ENCODE peak calls at places on chromosomes 12 and 14, in seven cellular contexts. L is activated naive CD4-positive, alpha-beta T cell treated with anti-CD3 and anti-CD28 coated beads for 36 hours; E is progenitor cell of endocrine pancreas; W is fibroblast of lung; X is CD4-positive, alpha-beta T cell; U is neural crest cell; O is amygdala. Z is an unnamed sample.

GRCh38 chr12:101891462-101891971 is 14.1 kb downstream of the DRAM1 start:
- DNase-seq in X (no peak), L (no peak), W (peak; percentile 92), E (no peak), U (no peak), O (no peak), Z (no peak)

GRCh38 chr14:68137704-68138619 is 318.4 kb downstream of the RAD51B start:
- DNase-seq in X (no peak), U (peak; percentile 61), E (no peak), W (peak; percentile 99), L (peak; percentile 41), O (peak; percentile 16), Z (peak; percentile 74)

GRCh38 chr14:23237772-23238594 is at the start of gene RNF212B:
- DNase-seq in O (peak; percentile 30), W (peak; percentile 67), E (peak; percentile 78), U (peak; percentile 94), X (peak; percentile 74), L (peak; percentile 92), Z (peak; percentile 78)

GRCh38 chr12:131617179-131617578 is 93.7 kb upstream of the SFSWAP start:
- DNase-seq in E (no peak), U (no peak), W (no peak), L (no peak), O (no peak), X (no peak), Z (no peak)

GRCh38 chr12:49703647-49704137 is 3.5 kb downstream of the FMNL3 start:
- DNase-seq in O (no peak), L (peak; percentile 81), X (no peak), E (no peak), W (peak; percentile 85), U (no peak), Z (no peak)

GRCh38 chr12:132596016-132596415 is 14.4 kb downstream of the LRCOL1 start:
- DNase-seq in L (no peak), U (no peak), X (no peak), W (peak; percentile 22), E (no peak), O (no peak), Z (no peak)

GRCh38 chr14:23695220-23695999 is 59.2 kb downstream of the DHRS2 start:
- DNase-seq in U (no peak), E (no peak), X (no peak), W (no peak), O (no peak), L (no peak), Z (no peak)

GRCh38 chr12:132427177-132427725 is 62.7 kb upstream of the FBRSL1 start:
- DNase-seq in W (no peak), U (no peak), L (no peak), O (no peak), E (no peak), X (no peak), Z (no peak)

GRCh38 chr12:84272324-84272723 is 640.3 kb downstream of the SLC6A15 start:
- DNase-seq in W (no peak), L (no peak), O (no peak), X (no peak), E (no peak), U (no peak), Z (no peak)

GRCh38 chr12:24078318-24078765 is 128.9 kb upstream of the SOX5 start:
- DNase-seq in E (no peak), O (no peak), W (peak; percentile 46), X (no peak), U (no peak), L (no peak), Z (no peak)

GRCh38 chr12:103560604-103561101 is 26.4 kb upstream of the STAB2 start:
- DNase-seq in W (peak; percentile 99), E (no peak), L (no peak), U (no peak), X (no peak), O (no peak), Z (no peak)

GRCh38 chr14:29999013-29999539 is 71.4 kb upstream of the PRKD1 start:
- DNase-seq in O (no peak), U (no peak), E (no peak), X (no peak), W (no peak), L (no peak), Z (no peak)

GRCh38 chr14:21498540-21499526 is 12.3 kb downstream of the METTL3 start:
- DNase-seq in L (peak; percentile 32), O (no peak), U (peak; percentile 36), E (no peak), W (peak; percentile 28), X (no peak), Z (peak; percentile 36)

GRCh38 chr12:131901431-131902331 is 7.3 kb downstream of the ULK1 start:
- DNase-seq in U (no peak), L (no peak), W (no peak), X (no peak), E (no peak), O (no peak), Z (no peak)

GRCh38 chr14:101124860-101125259 is 221.3 kb upstream of the RTL1 start:
- DNase-seq in W (no peak), L (no peak), O (no peak), E (no peak), U (no peak), X (no peak), Z (no peak)

GRCh38 chr12:90953956-90954421 is 987 bp downstream of the CCER1 start:
- DNase-seq in U (no peak), X (no peak), W (no peak), E (no peak), L (no peak), O (no peak), Z (no peak)

GRCh38 chr12:4307593-4308333 is 13.2 kb upstream of the TIGAR start:
- DNase-seq in O (no peak), U (peak; percentile 66), L (no peak), X (no peak), W (peak; percentile 76), E (peak; percentile 72), Z (peak; percentile 80)

GRCh38 chr12:95859344-95859816 is 628 bp downstream of the SNRPF start:
- DNase-seq in X (no peak), W (peak; percentile 48), L (peak; percentile 36), U (no peak), O (no peak), E (no peak), Z (peak; percentile 36)